ENCODE peak calls at places on chromosomes 2 and 18, in four cellular contexts. T is K562; Z is frontal cortex; M is stimulated activated CD8-positive, alpha-beta memory T cell treated with anti-CD3 and anti-CD28 coated beads, Interleukin-7, amount 100 ng/mL, for 24 hours. I is an unnamed sample.

GRCh38 chr18:12391487-12392136 is 14.6 kb upstream of the AFG3L2 start:
- DNase-seq in T (peak), Z (peak), M (no peak), I (no peak)

GRCh38 chr2:195961873-195962272 is 106.8 kb downstream of the DNAH7 start:
- DNase-seq in T (no peak), Z (no peak), M (no peak), I (no peak)

GRCh38 chr2:10918661-10919414 is 7.1 kb downstream of the KCNF1 start:
- DNase-seq in T (peak), Z (no peak), M (no peak), I (no peak)

GRCh38 chr2:42028571-42029148 is 19.2 kb upstream of the PKDCC start:
- DNase-seq in T (no peak), Z (no peak), M (no peak), I (no peak)

GRCh38 chr2:32963941-32964340 is 17.2 kb downstream of the LTBP1 start:
- DNase-seq in T (no peak), Z (no peak), M (no peak), I (no peak)

GRCh38 chr2:207257291-207258190 is 91.8 kb upstream of the KLF7 start:
- DNase-seq in T (no peak), Z (no peak), M (no peak), I (no peak)

GRCh38 chr18:77165489-77166415 is 33.2 kb upstream of the MBP start:
- DNase-seq in T (no peak), Z (no peak), M (no peak), I (no peak)

GRCh38 chr18:51257150-51257549 is 59.7 kb upstream of the MEX3C start:
- DNase-seq in T (no peak), Z (no peak), M (no peak), I (no peak)

GRCh38 chr2:216478151-216478550 is 20.5 kb upstream of the RPL37A start:
- DNase-seq in T (no peak), Z (no peak), M (no peak), I (no peak)

GRCh38 chr2:10497797-10498251 is 49.7 kb upstream of the ODC1 start:
- DNase-seq in T (peak), Z (peak), M (peak), I (no peak)

GRCh38 chr18:25457196-25457595 is 105.2 kb upstream of the ZNF521 start:
- DNase-seq in T (no peak), Z (no peak), M (no peak), I (no peak)

GRCh38 chr2:26691881-26692813 is at the start of gene KCNK3:
- DNase-seq in T (peak), Z (peak), M (peak), I (peak)

GRCh38 chr2:230868947-230869690 is 4.4 kb downstream of the ITM2C start:
- DNase-seq in T (no peak), Z (no peak), M (no peak), I (no peak)

GRCh38 chr2:164896226-164896625 is 54.6 kb upstream of the COBLL1 start:
- DNase-seq in T (no peak), Z (no peak), M (no peak), I (no peak)

GRCh38 chr18:5058768-5059539 is 138.1 kb downstream of the AKAIN1 start:
- DNase-seq in T (no peak), Z (no peak), M (no peak), I (no peak)

I was measured in H1.